ENCODE peak calls at places on chromosomes 16 and 17, in eight cellular contexts. S, D, O, T, H, X, J and A are unnamed samples.

GRCh38 chr17:50337956-50338355 is 8.0 kb upstream of the XYLT2 start:
- DNase-seq in S (no peak), D (no peak), H (no peak), X (no peak), T (no peak), J (no peak), O (no peak), A (peak)

GRCh38 chr17:79647456-79647915 is 36.6 kb upstream of the RBFOX3 start:
- DNase-seq in J (no peak), O (no peak), S (no peak), T (no peak), X (no peak), D (no peak), H (no peak), A (no peak)

GRCh38 chr16:82043680-82044584 is 8.9 kb downstream of the HSD17B2 start:
- DNase-seq in T (peak), X (peak), D (no peak), H (no peak), S (no peak), J (no peak), O (no peak), A (no peak)

GRCh38 chr17:43330876-43331639 is 67.7 kb upstream of the ARL4D start:
- DNase-seq in T (no peak), O (no peak), D (no peak), J (no peak), H (peak), X (no peak), S (no peak), A (no peak)

GRCh38 chr17:60102632-60103047 is 23.9 kb upstream of the HEATR6 start:
- DNase-seq in J (no peak), S (peak), X (no peak), D (no peak), H (no peak), T (no peak), O (no peak), A (no peak)

GRCh38 chr16:59748531-59748930 is 1014.4 kb upstream of the GOT2 start:
- DNase-seq in H (peak), T (no peak), O (no peak), D (no peak), S (no peak), J (no peak), X (no peak), A (no peak)

GRCh38 chr16:81885976-81886586 is 107.0 kb downstream of the PLCG2 start:
- DNase-seq in T (peak), D (peak), H (peak), X (no peak), S (peak), O (no peak), J (peak), A (peak)

GRCh38 chr17:978110-979093 is 1.2 kb downstream of the NXN start:
- DNase-seq in T (no peak), J (peak), H (no peak), O (no peak), X (no peak), D (no peak), S (no peak), A (no peak)

GRCh38 chr16:70706948-70707465 is 21.2 kb upstream of the MTSS2 start:
- DNase-seq in O (no peak), S (no peak), D (no peak), H (no peak), T (peak), J (no peak), X (peak), A (no peak)

GRCh38 chr16:1366712-1367299 is 15.1 kb downstream of the GNPTG start:
- DNase-seq in J (no peak), T (no peak), S (no peak), D (no peak), X (no peak), H (no peak), O (no peak), A (no peak)

GRCh38 chr16:25066426-25066746 is 45.2 kb upstream of the LCMT1 start:
- DNase-seq in H (no peak), O (no peak), T (no peak), J (no peak), D (no peak), X (no peak), S (no peak), A (no peak)